ENCODE peak calls at places on chromosomes 12 and 14, in eight cellular contexts. Y, J, W, X, G, B, D and S are unnamed samples.

GRCh38 chr12:52213541-52214420 is 19.3 kb upstream of the KRT7 start:
- DNase-seq in J (peak; percentile 66), Y (peak; percentile 58), G (peak; percentile 59), B (no peak), W (peak; percentile 63), X (peak; percentile 88), D (peak; percentile 80), S (peak; percentile 77)

GRCh38 chr12:64735447-64735846 is 23.8 kb downstream of the GNS start:
- DNase-seq in J (no peak), B (no peak), Y (no peak), W (no peak), G (no peak), D (no peak), X (no peak), S (no peak)

GRCh38 chr14:70838076-70838475 is 28.8 kb upstream of the MAP3K9 start:
- DNase-seq in G (no peak), Y (no peak), B (no peak), D (peak; percentile 25), J (no peak), W (no peak), X (no peak), S (no peak)

GRCh38 chr14:39957290-39957689 is 525.1 kb upstream of the FBXO33 start:
- DNase-seq in Y (no peak), G (no peak), D (no peak), B (no peak), W (no peak), J (no peak), X (no peak), S (no peak)

GRCh38 chr14:95319312-95320075 is at the start of gene CLMN:
- DNase-seq in B (no peak), J (peak; percentile 65), G (peak; percentile 60), X (peak; percentile 47), Y (no peak), W (peak; percentile 39), D (peak; percentile 61), S (peak; percentile 67)

GRCh38 chr14:23379331-23380196 is 2.7 kb downstream of the CMTM5 start:
- DNase-seq in G (peak; percentile 54), W (peak; percentile 62), X (peak; percentile 62), D (peak; percentile 75), B (peak; percentile 42), J (peak; percentile 84), Y (no peak), S (peak; percentile 60)

GRCh38 chr12:4900327-4900726 is 9.4 kb upstream of the KCNA1 start:
- DNase-seq in W (no peak), J (no peak), Y (no peak), X (no peak), G (no peak), D (no peak), B (no peak), S (peak; percentile 33)

GRCh38 chr14:39264558-39264957 is 30.8 kb downstream of the MIA2 start:
- DNase-seq in W (no peak), J (no peak), D (no peak), Y (no peak), B (no peak), X (no peak), G (no peak), S (no peak)

GRCh38 chr14:88999137-88999536 is 174.7 kb downstream of the TTC8 start:
- DNase-seq in Y (no peak), X (no peak), D (no peak), B (no peak), W (no peak), G (no peak), J (no peak), S (no peak)

DNA sequence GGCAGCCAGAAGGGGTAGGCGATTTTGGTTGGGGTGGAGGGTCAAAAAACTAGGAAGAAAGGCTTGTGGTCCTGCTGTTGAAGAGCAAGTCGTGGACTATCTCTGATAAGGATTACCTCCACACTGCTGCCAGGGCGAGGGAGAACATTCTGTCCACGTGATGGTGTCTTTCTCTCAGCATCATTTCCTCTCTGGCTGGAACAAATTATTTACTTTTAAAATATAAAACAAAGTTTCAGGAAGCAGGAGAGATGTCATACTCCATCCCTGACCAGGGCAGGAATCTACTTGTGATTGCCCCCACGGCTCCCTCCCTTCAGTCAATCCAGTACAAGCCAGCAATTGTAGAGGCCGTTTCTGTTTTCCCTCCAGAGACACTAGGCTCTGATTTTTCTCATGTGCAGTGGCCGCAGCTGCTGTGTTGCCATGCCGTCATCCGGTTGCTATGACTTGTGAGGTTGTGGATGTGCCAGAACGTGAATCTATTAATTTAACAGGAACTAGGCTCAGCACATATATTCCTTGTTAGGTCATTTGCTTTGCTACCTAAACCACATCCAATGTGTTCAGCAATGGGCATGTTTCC is 61.5 kb upstream of the PTGR2 start:
- DNase-seq in W (peak; percentile 70), G (peak; percentile 80), Y (peak; percentile 35), J (no peak), D (peak; percentile 56), X (no peak), B (peak; percentile 69), S (peak; percentile 35)
- TF ChIP-seq POLR2A in W (no peak), G (peak; percentile 56), Y (peak; percentile 46), J (no peak), D (peak; percentile 60), X (no peak), B (no peak), S (no peak)

GRCh38 chr12:94831081-94831747 is 172.3 kb downstream of the NDUFA12 start:
- DNase-seq in W (no peak), J (peak; percentile 51), Y (no peak), B (no peak), G (no peak), X (no peak), D (peak; percentile 56), S (no peak)
- TF ChIP-seq POLR2A in W (no peak), J (no peak), Y (no peak), B (no peak), G (no peak), X (no peak), D (no peak), S (no peak)

GRCh38 chr12:126159139-126159538 is 1093.9 kb downstream of the AACS start:
- DNase-seq in B (no peak), X (no peak), G (no peak), J (no peak), Y (no peak), W (no peak), D (no peak), S (no peak)

GRCh38 chr12:126160912-126161311 is 1095.7 kb downstream of the AACS start:
- DNase-seq in D (no peak), B (no peak), Y (no peak), W (no peak), X (no peak), G (no peak), J (no peak), S (no peak)

DNA sequence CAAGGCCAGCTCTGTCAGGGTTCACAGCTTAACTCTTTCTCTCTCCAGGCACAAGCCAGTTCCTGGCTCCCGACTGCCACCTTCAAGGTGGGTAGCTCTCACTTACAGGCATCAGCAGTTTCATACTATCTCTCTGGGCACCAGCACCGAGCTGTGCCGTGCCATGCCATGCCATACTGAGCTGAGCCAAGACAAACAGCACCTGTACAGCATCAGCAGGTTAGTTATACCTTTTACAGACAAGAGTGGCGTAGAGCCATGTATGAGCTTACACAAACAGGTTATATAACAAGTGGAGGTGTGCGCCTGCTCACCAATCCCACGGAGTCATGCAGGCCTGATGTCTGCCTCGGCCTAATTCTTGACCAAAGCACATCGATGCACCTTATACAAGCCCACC is 1098.7 kb downstream of the AACS start:
- DNase-seq in D (no peak), G (no peak), J (no peak), W (no peak), X (no peak), B (no peak), Y (no peak), S (no peak)
- TF ChIP-seq POLR2A in D (no peak), G (no peak), J (no peak), W (no peak), X (no peak), B (no peak), Y (no peak), S (no peak)

GRCh38 chr12:93784339-93785086 is 107.3 kb downstream of the CRADD start:
- DNase-seq in D (peak; percentile 48), X (no peak), Y (peak; percentile 86), G (peak; percentile 79), W (peak; percentile 80), J (no peak), B (peak; percentile 80), S (no peak)
- TF ChIP-seq POLR2A in D (no peak), X (no peak), Y (no peak), G (no peak), W (no peak), J (no peak), B (no peak), S (no peak)